ENCODE peak calls at places on chromosomes 16 and 17, in seven cellular contexts. Q is 8988T, V is fibroblast of the conjunctiva, P is NCI-H1105, M is Calu3, G is body of pancreas, Y is GM12891. E is an unnamed sample.

GRCh38 chr16:10145636-10146035 is 36.6 kb downstream of the GRIN2A start:
- DNase-seq in Y (no peak), Q (no peak), V (no peak), G (no peak), M (no peak), P (no peak), E (no peak)

GRCh38 chr16:88533945-88534641 is 36.1 kb upstream of the ZC3H18 start:
- DNase-seq in V (peak), Y (peak), M (no peak), P (peak), Q (no peak), G (peak), E (peak)

GRCh38 chr17:44840936-44841335 is 6.7 kb upstream of the HIGD1B start:
- DNase-seq in Y (no peak), Q (no peak), P (no peak), M (no peak), G (no peak), V (no peak), E (no peak)

GRCh38 chr16:85490971-85491771 is 122.0 kb upstream of the GSE1 start:
- DNase-seq in Y (peak), M (peak), V (no peak), Q (peak), G (peak), P (no peak), E (peak)

GRCh38 chr17:73722163-73722562 is 77.9 kb upstream of the SDK2 start:
- DNase-seq in M (no peak), G (no peak), Q (no peak), P (no peak), V (no peak), Y (no peak), E (no peak)

GRCh38 chr16:23642246-23642774 is 1.0 kb downstream of the DCTN5 start:
- DNase-seq in Y (no peak), Q (no peak), V (no peak), P (no peak), G (no peak), M (no peak), E (no peak)

GRCh38 chr16:67723940-67724339 is 4.8 kb upstream of the GFOD2 start:
- DNase-seq in Y (no peak), P (no peak), Q (no peak), V (no peak), M (no peak), G (no peak), E (no peak)

GRCh38 chr16:52871481-52871880 is 181.2 kb downstream of the CHD9NB start:
- DNase-seq in Y (no peak), M (no peak), V (no peak), Q (no peak), G (no peak), P (no peak), E (no peak)

GRCh38 chr17:15232517-15232915 is 32.6 kb downstream of the PMP22 start:
- DNase-seq in Y (no peak), Q (no peak), P (no peak), G (no peak), V (no peak), M (no peak), E (no peak)

E was measured in GM12892.